ENCODE peak calls at places on chromosomes 16 and 17, in nine cellular contexts. O is BJ; C is mesendoderm; B is NCI-H1092; K is CMK; J is cardiac muscle cell; Q is AG08395; Y is dorsolateral prefrontal cortex; D is activated T-helper 1 cell treated with anti-CD3 and anti-CD28 coated beads, Interleukin-2, amount 50 U/mL, for 16 hours. E is an unnamed sample.

GRCh38 chr16:53429221-53429943 is 4.9 kb upstream of the RBL2 start:
- DNase-seq in O (no peak), C (no peak), B (no peak), K (no peak), J (no peak), Q (peak; percentile 5), Y (no peak), D (no peak), E (no peak)

GRCh38 chr17:33908363-33909064 is 346.6 kb upstream of the CCL2 start:
- DNase-seq in O (no peak), C (no peak), B (no peak), K (no peak), J (no peak), Q (no peak), Y (no peak), D (no peak), E (no peak)

GRCh38 chr17:16215273-16215964 is at the start of gene NCOR1:
- DNase-seq in O (no peak), C (peak; percentile 97), B (peak; percentile 85), K (peak; percentile 82), J (peak; percentile 98), Q (peak; percentile 89), Y (peak; percentile 85), D (peak; percentile 73), E (peak; percentile 91)

GRCh38 chr16:10765772-10766171 is 22.1 kb downstream of the NUBP1 start:
- DNase-seq in O (no peak), C (no peak), B (no peak), K (no peak), J (no peak), Q (no peak), Y (no peak), D (no peak), E (no peak)

GRCh38 chr17:35214631-35215273 is 20.6 kb upstream of the SLC35G3 start:
- DNase-seq in O (no peak), C (no peak), B (no peak), K (no peak), J (no peak), Q (no peak), Y (no peak), D (peak; percentile 12), E (no peak)

GRCh38 chr17:64441772-64442549 is 7.0 kb upstream of the MILR1 start:
- DNase-seq in O (no peak), C (no peak), B (no peak), K (peak; percentile 55), J (no peak), Q (peak; percentile 47), Y (no peak), D (no peak), E (peak; percentile 66)

GRCh38 chr17:60065136-60065535 is 13.6 kb downstream of the HEATR6 start:
- DNase-seq in O (no peak), C (no peak), B (no peak), K (no peak), J (no peak), Q (no peak), Y (no peak), D (no peak), E (no peak)

GRCh38 chr16:82753821-82754220 is 127.1 kb downstream of the CDH13 start:
- DNase-seq in O (no peak), C (no peak), B (no peak), K (no peak), J (no peak), Q (peak; percentile 43), Y (no peak), D (no peak), E (no peak)

GRCh38 chr16:79991918-79992317 is 391.4 kb upstream of the MAF start:
- DNase-seq in O (no peak), C (peak; percentile 34), B (no peak), K (no peak), J (no peak), Q (no peak), Y (no peak), D (no peak), E (no peak)

GRCh38 chr17:49887086-49887743 is 39.3 kb upstream of the TAC4 start:
- DNase-seq in O (no peak), C (peak; percentile 98), B (no peak), K (no peak), J (no peak), Q (no peak), Y (no peak), D (no peak), E (no peak)

GRCh38 chr17:75008373-75008772 is 4.1 kb upstream of the MRPL58 start:
- DNase-seq in O (no peak), C (no peak), B (no peak), K (no peak), J (no peak), Q (no peak), Y (no peak), D (no peak), E (no peak)

GRCh38 chr17:73210002-73210678 is 17.3 kb downstream of the COG1 start:
- DNase-seq in O (no peak), C (no peak), B (no peak), K (no peak), J (no peak), Q (peak; percentile 43), Y (no peak), D (no peak), E (no peak)

GRCh38 chr17:76540381-76541300 is 797 bp downstream of the PRCD start:
- DNase-seq in O (peak; percentile 78), C (peak; percentile 99), B (peak; percentile 90), K (no peak), J (peak; percentile 96), Q (peak; percentile 99), Y (peak; percentile 98), D (no peak), E (peak; percentile 99)

GRCh38 chr16:57349212-57350031 is 9.2 kb upstream of the CCL22 start:
- DNase-seq in O (no peak), C (no peak), B (no peak), K (no peak), J (no peak), Q (no peak), Y (no peak), D (no peak), E (peak; percentile 46)

GRCh38 chr16:24046442-24046841 is 209.7 kb upstream of the CACNG3 start:
- DNase-seq in O (no peak), C (peak; percentile 59), B (no peak), K (no peak), J (peak; percentile 10), Q (no peak), Y (no peak), D (no peak), E (no peak)

GRCh38 chr17:17819561-17819995 is 17.2 kb downstream of the SREBF1 start:
- DNase-seq in O (peak; percentile 20), C (peak; percentile 88), B (no peak), K (no peak), J (no peak), Q (peak; percentile 91), Y (peak; percentile 69), D (no peak), E (peak; percentile 74)

GRCh38 chr16:58024673-58025350 is 742 bp upstream of the MMP15 start:
- DNase-seq in O (no peak), C (peak; percentile 84), B (no peak), K (no peak), J (peak; percentile 52), Q (no peak), Y (no peak), D (no peak), E (no peak)